ENCODE peak calls at places on chromosome 19, in nine cellular contexts. H is IMR-90, B is cardiac muscle cell, P is PC-3, M is fibroblast of lung, O is PC-9, E is sigmoid colon, Q is lower lobe of right lung, G is neuronal stem cell. F is an unnamed sample. For H3K4me1, the result is how much of the 10 kb centered on the place peaks cover.

GRCh38 chr19:7617735-7618134 is 11.6 kb downstream of the XAB2 start:
- DNase-seq in H (no peak), B (no peak), P (no peak), M (no peak), O (no peak), E (no peak), Q (no peak), G (no peak), F (no peak)

GRCh38 chr19:38361633-38362075 is 12.7 kb upstream of the PSMD8 start:
- DNase-seq in H (peak), B (peak), P (peak), M (peak), O (peak), E (peak), Q (peak), G (peak), F (peak)

GRCh38 chr19:51690359-51691121 is 2.6 kb upstream of the SPACA6 start:
- DNase-seq in H (peak), B (peak), P (peak), M (peak), O (peak), E (peak), Q (peak), G (peak), F (peak)

GRCh38 chr19:48271531-48272151 is 1.8 kb downstream of the ZNF114 start:
- DNase-seq in H (peak), B (peak), P (peak), M (peak), O (peak), E (no peak), Q (peak), G (peak), F (no peak)

GRCh38 chr19:53906211-53907192 is 2.6 kb upstream of the CACNG7 start:
- DNase-seq in H (no peak), B (peak), P (peak), M (no peak), O (peak), E (no peak), Q (peak), G (peak), F (no peak)

GRCh38 chr19:10672529-10673150 is 18.5 kb downstream of the ILF3 start:
- DNase-seq in H (no peak), B (peak), P (no peak), M (no peak), O (no peak), E (no peak), Q (peak), G (no peak), F (no peak)

GRCh38 chr19:7544626-7545025 is 9.1 kb downstream of the PNPLA6 start:
- DNase-seq in H (no peak), B (no peak), P (no peak), M (no peak), O (no peak), E (no peak), Q (peak), G (no peak), F (no peak)

GRCh38 chr19:46404039-46404883 is 9.1 kb downstream of the CCDC8 start:
- DNase-seq in H (peak), B (peak), P (peak), M (peak), O (no peak), E (peak), Q (peak), G (no peak), F (no peak)

GRCh38 chr19:40717880-40718773 is 1.2 kb downstream of the ITPKC start:
- DNase-seq in H (peak), B (peak), P (peak), M (peak), O (peak), E (no peak), Q (peak), G (no peak), F (peak)

GRCh38 chr19:2685204-2685704 is 17.2 kb downstream of the GNG7 start:
- DNase-seq in H (no peak), B (no peak), P (no peak), M (no peak), O (no peak), E (no peak), Q (no peak), G (no peak), F (no peak)

GRCh38 chr19:18046066-18046718 is 38.2 kb downstream of the ARRDC2 start:
- DNase-seq in H (peak), B (peak), P (peak), M (peak), O (peak), E (no peak), Q (no peak), G (no peak), F (peak)

GRCh38 chr19:11191934-11192333 is 5.4 kb downstream of the KANK2 start:
- DNase-seq in H (no peak), B (no peak), P (no peak), M (no peak), O (no peak), E (no peak), Q (no peak), G (no peak), F (no peak)

GRCh38 chr19:892243-892996 is 567 bp downstream of the MED16 start:
- DNase-seq in H (no peak), B (no peak), P (no peak), M (no peak), O (no peak), E (no peak), Q (no peak), G (no peak), F (no peak)

GRCh38 chr19:34475026-34475974 is 6.3 kb upstream of the WTIP start:
- DNase-seq in H (peak), B (peak), P (peak), M (peak), O (no peak), E (no peak), Q (no peak), G (no peak), F (peak)

DNA sequence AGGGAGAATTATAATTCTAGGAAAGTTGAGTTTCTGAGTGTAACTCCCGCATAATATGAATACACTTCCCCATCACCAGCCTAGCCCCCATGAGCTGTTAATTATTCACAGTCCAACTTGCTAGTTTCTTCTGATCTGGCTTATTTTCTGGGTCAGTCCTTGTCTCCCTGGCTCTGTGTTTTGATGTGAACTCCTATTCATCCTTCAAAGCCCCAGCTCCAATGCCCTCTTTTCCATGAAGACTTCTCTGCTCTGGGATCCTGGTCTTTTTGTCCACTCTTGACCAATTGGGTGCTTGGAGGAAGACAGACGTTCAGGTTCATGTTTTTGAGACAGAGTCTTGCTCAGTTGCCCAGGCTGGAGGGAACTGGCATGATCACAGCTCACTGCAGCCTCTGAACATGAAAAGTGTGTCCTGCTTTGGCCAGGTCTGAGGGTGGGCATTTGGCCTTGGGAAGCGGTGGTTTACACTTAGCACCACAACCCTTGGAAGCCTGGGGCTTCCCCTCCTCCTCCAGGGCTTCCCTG is 603 bp downstream of the LRG1 start:
- DNase-seq in H (no peak), B (no peak), P (no peak), M (no peak), O (no peak), E (no peak), Q (no peak), G (no peak), F (no peak)
- H3K4me1 ChIP-seq in H (under half), B (under half), P (under half), M (under half), O (under half), E (under half), Q (under half), G (under half), F (under half)

GRCh38 chr19:42397315-42398166 is 7.4 kb upstream of the CNFN start:
- DNase-seq in H (no peak), B (no peak), P (no peak), M (no peak), O (peak), E (no peak), Q (no peak), G (no peak), F (no peak)
- H3K27ac ChIP-seq in H (peak), B (no peak), P (peak), M (peak), O (peak), E (peak), Q (peak), G (no peak), F (peak)

DNA sequence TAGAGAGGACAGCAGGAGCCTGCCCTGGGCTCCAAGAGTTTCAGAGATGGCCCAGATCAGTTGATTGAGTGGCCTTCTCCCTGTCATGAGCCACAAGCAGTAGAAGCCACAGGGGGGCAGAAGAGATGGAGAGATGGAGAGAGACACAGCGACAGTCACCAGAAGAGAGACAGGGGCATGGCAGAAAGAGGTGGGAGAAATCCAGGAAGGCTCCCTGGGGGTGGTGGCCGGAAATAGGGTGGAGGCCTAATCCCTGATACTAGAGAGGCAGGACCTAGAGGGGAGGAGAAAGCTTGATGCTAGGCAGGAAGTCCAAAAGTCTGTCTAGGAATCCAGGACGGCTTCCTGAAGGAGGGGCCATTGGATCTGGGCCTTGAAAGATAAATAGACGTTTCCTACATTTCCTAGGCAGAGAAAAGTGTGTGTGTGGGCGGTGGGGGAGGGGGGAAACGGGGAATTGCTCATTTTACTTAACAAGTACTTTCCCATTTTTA is 9.6 kb upstream of the TPM4 start:
- DNase-seq in H (peak), B (peak), P (peak), M (peak), O (no peak), E (no peak), Q (peak), G (no peak), F (no peak)
- H3K4me1 ChIP-seq in H (under half), B (under half), P (under half), M (under half), O (under half), E (under half), Q (under half), G (under half), F (under half)

DNA sequence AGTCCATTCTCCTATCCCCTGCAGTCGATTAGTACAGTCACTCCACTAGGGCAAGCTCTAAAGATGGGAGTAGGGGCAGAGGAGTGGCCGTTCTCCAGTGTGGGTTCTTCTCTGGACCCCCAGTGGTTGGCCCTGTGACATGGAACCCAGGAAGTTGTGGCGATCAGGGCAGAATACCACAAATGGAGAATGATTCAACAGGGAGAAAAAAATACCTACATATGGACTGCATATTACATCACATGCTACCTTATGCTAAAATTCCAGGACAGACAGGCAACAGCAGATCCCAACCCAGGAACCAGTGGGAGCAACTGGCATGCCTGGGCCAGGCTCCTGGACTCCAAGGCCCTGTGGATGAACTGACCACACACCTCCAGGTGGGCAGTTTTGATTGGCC is 20.4 kb downstream of the POU2F2 start:
- DNase-seq in H (peak), B (no peak), P (no peak), M (peak), O (no peak), E (no peak), Q (no peak), G (no peak), F (peak)
- H3K27ac ChIP-seq in H (peak), B (no peak), P (no peak), M (peak), O (no peak), E (no peak), Q (no peak), G (no peak), F (peak)

GRCh38 chr19:4390862-4391693 is 9.3 kb downstream of the SH3GL1 start:
- DNase-seq in H (no peak), B (peak), P (no peak), M (peak), O (no peak), E (no peak), Q (no peak), G (no peak), F (peak)
- H3K4me1 ChIP-seq in H (under half), B (half or more), P (under half), M (under half), O (under half), E (under half), Q (half or more), G (under half), F (under half)

GRCh38 chr19:15986694-15987093 is 37.9 kb downstream of the OR10H4 start:
- DNase-seq in H (no peak), B (no peak), P (no peak), M (no peak), O (no peak), E (no peak), Q (no peak), G (no peak), F (no peak)
- H3K27ac ChIP-seq in H (no peak), B (no peak), P (no peak), M (no peak), O (no peak), E (no peak), Q (no peak), G (no peak), F (no peak)

GRCh38 chr19:49637865-49638350 is 2.0 kb downstream of the RRAS start:
- DNase-seq in H (peak), B (peak), P (peak), M (peak), O (peak), E (peak), Q (peak), G (no peak), F (peak)
- H3K4me1 ChIP-seq in H (under half), B (under half), P (under half), M (under half), O (under half), E (under half), Q (under half), G (under half), F (under half)

GRCh38 chr19:16585808-16586476 is 13.7 kb upstream of the SLC35E1 start:
- DNase-seq in H (peak), B (no peak), P (no peak), M (no peak), O (no peak), E (no peak), Q (no peak), G (no peak), F (no peak)

GRCh38 chr19:16587031-16588023 is 15.1 kb upstream of the SLC35E1 start:
- DNase-seq in H (peak), B (no peak), P (no peak), M (peak), O (no peak), E (no peak), Q (peak), G (no peak), F (peak)

GRCh38 chr19:16586477-16586871 is 14.3 kb upstream of the SLC35E1 start:
- DNase-seq in H (no peak), B (no peak), P (no peak), M (no peak), O (no peak), E (no peak), Q (no peak), G (no peak), F (no peak)

GRCh38 chr19:16582486-16583261 is 10.5 kb upstream of the SLC35E1 start:
- DNase-seq in H (no peak), B (no peak), P (no peak), M (no peak), O (no peak), E (no peak), Q (no peak), G (no peak), F (no peak)

GRCh38 chr19:16584825-16585801 is 12.9 kb upstream of the SLC35E1 start:
- DNase-seq in H (no peak), B (no peak), P (no peak), M (no peak), O (no peak), E (no peak), Q (no peak), G (no peak), F (no peak)
- H3K27ac ChIP-seq in H (no peak), B (peak), P (peak), M (no peak), O (peak), E (peak), Q (peak), G (peak), F (peak)

DNA sequence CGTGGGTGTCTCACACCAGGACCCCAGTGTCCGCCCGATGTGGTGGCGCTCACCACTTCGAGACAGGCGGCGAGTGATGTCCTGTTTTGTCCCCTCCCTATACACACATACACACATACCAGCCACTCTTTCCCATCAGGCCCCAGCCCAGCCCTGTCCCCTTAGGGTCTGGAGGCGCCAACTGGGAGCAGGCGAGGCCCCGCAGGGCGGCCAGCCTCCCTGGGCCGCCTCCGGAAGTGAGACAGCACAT is 38.1 kb upstream of the NANOS3 start:
- DNase-seq in H (no peak), B (no peak), P (no peak), M (no peak), O (no peak), E (no peak), Q (peak), G (no peak), F (no peak)
- H3K4me1 ChIP-seq in H (under half), B (under half), P (half or more), M (under half), O (half or more), E (under half), Q (half or more), G (under half), F (under half)

DNA sequence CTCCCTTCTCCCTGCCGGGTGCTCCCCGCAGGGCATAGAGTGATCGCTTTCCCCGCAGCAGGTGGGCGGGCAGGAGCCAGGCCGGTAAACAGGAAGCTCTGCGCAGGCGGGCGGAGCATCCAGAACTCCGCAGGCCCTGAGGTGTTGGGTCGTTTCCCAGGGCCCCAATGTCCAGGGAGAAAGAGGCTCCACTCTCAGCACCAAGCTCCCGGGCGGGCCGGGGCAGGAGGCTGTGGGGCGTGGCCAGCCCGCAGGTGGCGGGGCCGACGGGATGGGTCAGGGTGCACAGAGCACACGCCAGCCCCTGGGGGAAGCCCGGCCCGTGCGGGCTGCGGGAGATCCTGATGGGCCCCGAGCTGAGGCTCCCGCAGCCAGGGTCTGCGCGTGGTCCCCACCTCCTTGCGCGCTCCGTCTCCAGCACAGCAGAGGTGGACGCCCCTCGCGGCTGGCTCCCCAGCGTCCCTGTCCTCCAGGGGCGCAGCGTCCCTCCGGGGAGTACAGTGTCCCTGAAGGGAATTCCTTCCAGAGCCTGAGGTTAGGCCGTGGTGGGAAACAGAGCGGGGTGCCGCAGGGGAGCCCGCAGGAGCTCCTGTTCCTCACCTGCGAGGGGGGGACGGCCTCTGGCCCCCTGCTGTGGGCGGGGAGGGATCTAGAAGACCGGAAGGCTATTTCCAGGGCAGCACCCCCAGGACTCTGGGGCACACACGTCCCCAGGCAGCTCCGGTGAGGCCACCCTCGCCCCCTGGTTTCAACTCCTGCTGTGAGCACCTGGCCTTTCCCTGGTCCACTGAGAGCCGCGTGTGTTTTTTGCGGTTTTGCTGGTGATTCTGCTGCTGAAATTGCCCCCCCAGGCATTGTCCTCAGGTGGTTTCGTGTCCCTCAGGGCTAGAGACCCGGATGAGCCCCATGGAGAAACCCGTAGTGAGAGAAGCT is 12.2 kb downstream of the PIP5K1C start:
- DNase-seq in H (no peak), B (no peak), P (no peak), M (no peak), O (no peak), E (no peak), Q (peak), G (no peak), F (peak)
- H3K27ac ChIP-seq in H (no peak), B (no peak), P (no peak), M (no peak), O (no peak), E (peak), Q (no peak), G (no peak), F (no peak)